ENCODE peak calls at places on chromosomes 11 and 22, in eight cellular contexts. One of them, this sample, is unnamed.

GRCh38 chr11:58788355-58789023 is 56.0 kb downstream of the GLYATL2 start:
- DNase-seq in HTR-8/SVneo: peak; percentile 43
- DNase-seq in substantia nigra: peak; percentile 10
- DNase-seq in anterior cingulate cortex: peak; percentile 10
- DNase-seq in NCI-H146: peak; percentile 24
- DNase-seq in neural progenitor cell: peak; percentile 57
- DNase-seq in tibial artery: no peak
- DNase-seq in Ammon's horn: peak; percentile 66
- DNase-seq in this sample: peak; percentile 43

GRCh38 chr11:64181506-64182411 is 4.2 kb upstream of the STIP1 start:
- DNase-seq in anterior cingulate cortex: peak; percentile 89
- DNase-seq in substantia nigra: peak; percentile 92
- DNase-seq in NCI-H146: no peak
- DNase-seq in neural progenitor cell: peak; percentile 74
- DNase-seq in Ammon's horn: peak; percentile 98
- DNase-seq in HTR-8/SVneo: peak; percentile 89
- DNase-seq in tibial artery: peak; percentile 97
- DNase-seq in this sample: peak; percentile 75

GRCh38 chr11:35583126-35583525 is 35.1 kb upstream of the FJX1 start:
- DNase-seq in anterior cingulate cortex: no peak
- DNase-seq in NCI-H146: no peak
- DNase-seq in HTR-8/SVneo: no peak
- DNase-seq in neural progenitor cell: no peak
- DNase-seq in Ammon's horn: no peak
- DNase-seq in tibial artery: no peak
- DNase-seq in substantia nigra: no peak
- DNase-seq in this sample: no peak

GRCh38 chr11:14409891-14410290 is 50.9 kb upstream of the RRAS2 start:
- DNase-seq in anterior cingulate cortex: no peak
- DNase-seq in NCI-H146: no peak
- DNase-seq in HTR-8/SVneo: no peak
- DNase-seq in Ammon's horn: no peak
- DNase-seq in tibial artery: no peak
- DNase-seq in neural progenitor cell: no peak
- DNase-seq in substantia nigra: no peak
- DNase-seq in this sample: no peak

GRCh38 chr11:74634537-74634936 is 42.2 kb downstream of the POLD3 start:
- DNase-seq in Ammon's horn: no peak
- DNase-seq in substantia nigra: no peak
- DNase-seq in anterior cingulate cortex: no peak
- DNase-seq in neural progenitor cell: no peak
- DNase-seq in NCI-H146: no peak
- DNase-seq in tibial artery: no peak
- DNase-seq in HTR-8/SVneo: no peak
- DNase-seq in this sample: no peak

GRCh38 chr22:30270841-30271240 is 4.2 kb upstream of the OSM start:
- DNase-seq in neural progenitor cell: no peak
- DNase-seq in substantia nigra: no peak
- DNase-seq in Ammon's horn: peak; percentile 79
- DNase-seq in tibial artery: peak; percentile 89
- DNase-seq in HTR-8/SVneo: no peak
- DNase-seq in NCI-H146: no peak
- DNase-seq in anterior cingulate cortex: peak; percentile 63
- DNase-seq in this sample: no peak

GRCh38 chr11:88292156-88292844 is 45.2 kb downstream of the CTSC start:
- DNase-seq in substantia nigra: no peak
- DNase-seq in HTR-8/SVneo: peak; percentile 17
- DNase-seq in anterior cingulate cortex: no peak
- DNase-seq in neural progenitor cell: no peak
- DNase-seq in tibial artery: no peak
- DNase-seq in NCI-H146: no peak
- DNase-seq in Ammon's horn: no peak
- DNase-seq in this sample: no peak

GRCh38 chr11:112128483-112129121 is 35.3 kb downstream of the IL18 start:
- DNase-seq in HTR-8/SVneo: peak; percentile 93
- DNase-seq in tibial artery: no peak
- DNase-seq in substantia nigra: peak; percentile 10
- DNase-seq in anterior cingulate cortex: no peak
- DNase-seq in neural progenitor cell: no peak
- DNase-seq in Ammon's horn: peak; percentile 53
- DNase-seq in NCI-H146: peak; percentile 25
- DNase-seq in this sample: no peak

GRCh38 chr11:46977038-46977818 is 40.7 kb downstream of the CSTPP1 start:
- DNase-seq in substantia nigra: peak; percentile 51
- DNase-seq in HTR-8/SVneo: no peak
- DNase-seq in neural progenitor cell: peak; percentile 72
- DNase-seq in Ammon's horn: peak; percentile 87
- DNase-seq in NCI-H146: peak; percentile 71
- DNase-seq in anterior cingulate cortex: peak; percentile 45
- DNase-seq in tibial artery: no peak
- DNase-seq in this sample: no peak